ENCODE peak calls at places on chromosomes 13 and 19, in seven cellular contexts. N is neuronal stem cell, K is trophoblast cell, V is H9, G is mesenchymal stem cell, X is IMR-90, C is H1. Q is an unnamed sample.

GRCh38 chr13:75226092-75226491 is 255.9 kb downstream of the TBC1D4 start:
- DNase-seq in N (no peak), K (no peak), V (peak), G (no peak), X (no peak), C (peak), Q (peak)

GRCh38 chr13:109667754-109668360 is 118.5 kb downstream of the IRS2 start:
- DNase-seq in N (no peak), K (no peak), V (no peak), G (no peak), X (no peak), C (no peak), Q (peak)

GRCh38 chr13:36920612-36921185 is 661 bp upstream of the SMAD9 start:
- DNase-seq in N (no peak), K (no peak), V (peak), G (no peak), X (no peak), C (no peak), Q (peak)

GRCh38 chr13:51935326-51936171 is 73.8 kb downstream of the CCDC70 start:
- DNase-seq in N (peak), K (no peak), V (peak), G (peak), X (no peak), C (peak), Q (peak)

GRCh38 chr13:28607187-28607955 is 51.6 kb upstream of the POMP start:
- DNase-seq in N (no peak), K (no peak), V (no peak), G (no peak), X (no peak), C (no peak), Q (no peak)

GRCh38 chr13:111210488-111210887 is 95.4 kb downstream of the ARHGEF7 start:
- DNase-seq in N (no peak), K (no peak), V (peak), G (peak), X (peak), C (no peak), Q (peak)

GRCh38 chr13:51614350-51614786 is 30.1 kb downstream of the WDFY2 start:
- DNase-seq in N (no peak), K (peak), V (no peak), G (no peak), X (no peak), C (no peak), Q (peak)

GRCh38 chr13:37383066-37383465 is 215.5 kb downstream of the POSTN start:
- DNase-seq in N (no peak), K (peak), V (no peak), G (no peak), X (peak), C (no peak), Q (no peak)

GRCh38 chr13:64471916-64472315 is 2758.2 kb downstream of the PCDH9 start:
- DNase-seq in N (no peak), K (no peak), V (no peak), G (peak), X (peak), C (no peak), Q (peak)

GRCh38 chr13:97289514-97290298 is 67.6 kb downstream of the MBNL2 start:
- DNase-seq in N (no peak), K (no peak), V (no peak), G (no peak), X (no peak), C (no peak), Q (no peak)

GRCh38 chr19:51477343-51477742 is 996 bp upstream of the CEACAM18 start:
- DNase-seq in N (no peak), K (no peak), V (no peak), G (no peak), X (no peak), C (no peak), Q (no peak)
- H2BK120ac ChIP-seq in N (no peak), K (no peak), V (no peak), G (no peak), X (no peak), C (no peak), Q (no peak)

GRCh38 chr19:10830941-10831779 is 4.9 kb downstream of the TMED1 start:
- DNase-seq in N (no peak), K (no peak), V (no peak), G (no peak), X (no peak), C (no peak), Q (no peak)
- H2BK120ac ChIP-seq in N (no peak), K (no peak), V (no peak), G (no peak), X (no peak), C (no peak), Q (no peak)

GRCh38 chr19:17296976-17297375 is 6.2 kb downstream of the ABHD8 start:
- DNase-seq in N (no peak), K (peak), V (no peak), G (no peak), X (no peak), C (no peak), Q (peak)
- H2BK120ac ChIP-seq in N (no peak), K (no peak), V (no peak), G (no peak), X (no peak), C (no peak), Q (no peak)

GRCh38 chr13:68940049-68940448 is 1167.6 kb upstream of the ATXN8OS start:
- DNase-seq in N (no peak), K (no peak), V (no peak), G (no peak), X (no peak), C (no peak), Q (peak)

GRCh38 chr13:68944272-68944671 is 1163.4 kb upstream of the ATXN8OS start:
- DNase-seq in N (no peak), K (no peak), V (no peak), G (no peak), X (no peak), C (no peak), Q (peak)

DNA sequence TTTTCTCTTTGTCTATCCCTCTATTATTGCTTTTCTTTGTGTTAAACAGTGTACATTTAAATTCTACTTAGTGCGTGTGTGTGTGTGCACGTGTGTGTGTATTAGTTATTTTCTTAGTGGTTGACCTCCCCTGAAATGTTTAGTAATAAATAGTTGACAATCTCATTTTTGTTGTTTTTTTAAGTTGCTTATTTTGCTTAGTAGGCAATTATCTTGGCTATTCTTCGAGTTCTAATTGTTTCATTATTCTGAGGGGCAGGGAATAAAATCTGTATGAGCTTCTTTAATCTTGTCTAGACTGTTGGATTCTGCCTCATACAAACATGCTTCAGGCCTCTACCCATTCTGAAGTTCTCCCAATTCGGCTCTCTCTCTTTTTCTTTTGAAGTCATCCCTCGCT is 1169.0 kb upstream of the ATXN8OS start:
- DNase-seq in N (no peak), K (no peak), V (no peak), G (no peak), X (no peak), C (no peak), Q (no peak)
- H2BK120ac ChIP-seq in N (no peak), K (no peak), V (no peak), G (no peak), X (no peak), C (no peak), Q (no peak)

GRCh38 chr13:27261376-27261775 is 9.3 kb upstream of the RASL11A start:
- DNase-seq in N (no peak), K (peak), V (no peak), G (no peak), X (no peak), C (no peak), Q (no peak)

GRCh38 chr13:27258637-27259377 is 7.4 kb downstream of the RPL21 start:
- DNase-seq in N (no peak), K (no peak), V (no peak), G (no peak), X (no peak), C (no peak), Q (no peak)

GRCh38 chr13:27257648-27258253 is 6.4 kb downstream of the RPL21 start:
- DNase-seq in N (no peak), K (no peak), V (no peak), G (no peak), X (no peak), C (no peak), Q (no peak)

GRCh38 chr13:27259831-27260230 is 8.5 kb downstream of the RPL21 start:
- DNase-seq in N (no peak), K (no peak), V (no peak), G (no peak), X (no peak), C (no peak), Q (no peak)

DNA sequence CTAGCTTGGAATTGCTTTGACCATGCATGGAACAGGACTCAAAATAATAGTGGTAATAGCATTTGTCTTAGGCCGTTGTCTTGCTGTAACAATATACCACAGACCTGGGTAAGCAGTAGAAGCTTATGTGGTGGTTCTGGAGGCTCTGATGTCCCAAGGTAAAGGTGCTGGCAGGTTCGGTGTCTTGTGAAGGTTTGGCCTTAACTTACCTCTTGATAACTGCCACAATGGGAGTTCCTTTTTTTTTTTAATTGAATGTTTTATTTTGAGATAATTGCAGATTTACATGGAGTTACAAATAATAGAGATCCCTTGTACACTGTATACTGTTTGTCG is 5.8 kb downstream of the RPL21 start:
- DNase-seq in N (no peak), K (no peak), V (no peak), G (no peak), X (no peak), C (no peak), Q (no peak)
- H2BK120ac ChIP-seq in N (no peak), K (no peak), V (no peak), G (no peak), X (no peak), C (no peak), Q (no peak)

DNA sequence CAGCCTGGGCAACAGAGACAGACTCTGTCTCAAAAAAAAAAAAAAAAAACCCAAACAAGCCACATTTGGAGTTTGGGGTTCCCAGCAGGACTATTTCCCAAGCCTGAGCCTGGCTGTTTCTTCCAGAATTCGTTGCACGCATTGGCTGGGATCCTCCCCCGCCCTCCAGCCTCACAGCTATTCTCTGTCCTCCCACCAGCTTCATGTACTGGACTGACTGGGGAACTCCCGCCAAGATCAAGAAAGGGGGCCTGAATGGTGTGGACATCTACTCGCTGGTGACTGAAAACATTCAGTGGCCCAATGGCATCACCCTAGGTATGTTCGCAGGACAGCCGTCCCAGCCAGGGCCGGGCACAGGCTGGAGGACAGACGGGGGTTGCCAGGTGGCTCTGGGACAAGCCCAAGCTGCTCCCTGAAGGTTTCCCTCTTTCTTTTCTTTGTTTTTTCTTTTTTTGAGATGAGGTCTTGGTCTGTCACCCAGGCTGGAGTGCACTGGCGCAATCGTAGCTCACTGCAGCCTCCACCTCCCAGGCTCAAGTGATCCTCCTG is 26.7 kb downstream of the LDLR start:
- DNase-seq in N (no peak), K (no peak), V (no peak), G (no peak), X (no peak), C (no peak), Q (no peak)
- H2BK120ac ChIP-seq in N (no peak), K (no peak), V (no peak), G (no peak), X (no peak), C (no peak), Q (no peak)

Q was measured in mesendoderm.